ENCODE peak calls at places on chromosome 7, in ten cellular contexts. I is M059J; U is AG09319; R is naive thymus-derived CD4-positive, alpha-beta T cell; M is C1 segment of cervical spinal cord; O is LoVo; B is NCI-H1092 treated with DMSO at 0.1 percent for 48 hours; F is GOT3; J is nephron progenitor cell; E is fibroblast of the conjunctiva. H is an unnamed sample.

GRCh38 chr7:126856691-126857291 is 395.9 kb downstream of the GRM8 start:
- DNase-seq in I (peak), U (no peak), R (no peak), M (no peak), O (peak), B (no peak), F (no peak), J (no peak), E (no peak), H (no peak)

GRCh38 chr7:134778941-134779740 is at the start of gene CALD1:
- DNase-seq in I (peak), U (peak), R (no peak), M (peak), O (peak), B (no peak), F (peak), J (peak), E (peak), H (no peak)

GRCh38 chr7:43636093-43636492 is 53.2 kb downstream of the STK17A start:
- DNase-seq in I (peak), U (no peak), R (no peak), M (no peak), O (no peak), B (peak), F (no peak), J (no peak), E (no peak), H (no peak)

GRCh38 chr7:129421717-129422250 is 12.4 kb upstream of the STRIP2 start:
- DNase-seq in I (no peak), U (no peak), R (no peak), M (no peak), O (no peak), B (no peak), F (no peak), J (no peak), E (no peak), H (no peak)

GRCh38 chr7:8254667-8255066 is 7.3 kb downstream of the ICA1 start:
- DNase-seq in I (no peak), U (no peak), R (no peak), M (no peak), O (peak), B (peak), F (no peak), J (no peak), E (no peak), H (no peak)

GRCh38 chr7:106639476-106640334 is 21.3 kb downstream of the CCDC71L start:
- DNase-seq in I (no peak), U (no peak), R (no peak), M (no peak), O (no peak), B (no peak), F (no peak), J (no peak), E (no peak), H (no peak)

GRCh38 chr7:40827217-40828085 is 692.6 kb downstream of the SUGCT start:
- DNase-seq in I (peak), U (peak), R (no peak), M (no peak), O (peak), B (no peak), F (peak), J (no peak), E (peak), H (no peak)

GRCh38 chr7:24477807-24478655 is 95.2 kb upstream of the PALS2 start:
- DNase-seq in I (peak), U (peak), R (no peak), M (no peak), O (no peak), B (peak), F (no peak), J (peak), E (peak), H (no peak)

GRCh38 chr7:156219307-156220077 is 407.2 kb upstream of the SHH start:
- DNase-seq in I (no peak), U (no peak), R (no peak), M (no peak), O (no peak), B (no peak), F (no peak), J (no peak), E (no peak), H (no peak)

GRCh38 chr7:69603937-69604494 is 5.7 kb downstream of the AUTS2 start:
- DNase-seq in I (no peak), U (no peak), R (peak), M (no peak), O (no peak), B (no peak), F (no peak), J (no peak), E (no peak), H (no peak)

GRCh38 chr7:157116762-157117161 is 22.0 kb upstream of the UBE3C start:
- DNase-seq in I (peak), U (no peak), R (no peak), M (no peak), O (no peak), B (no peak), F (no peak), J (no peak), E (no peak), H (no peak)